ENCODE peak calls at places on chromosome X, in six cellular contexts. W, T, A, H, L and V are unnamed samples.

GRCh38 chrX:154732421-154733071 is 18.3 kb downstream of the GAB3 start:
- DNase-seq in W (peak; percentile 15), T (no peak), A (no peak), H (no peak), L (no peak), V (no peak)

GRCh38 chrX:53249387-53250042 is 24.5 kb upstream of the KDM5C start:
- DNase-seq in W (no peak), T (no peak), A (no peak), H (no peak), L (no peak), V (no peak)

GRCh38 chrX:153190384-153190783 is 11.3 kb downstream of the MAGEA1 start:
- DNase-seq in W (no peak), T (no peak), A (no peak), H (no peak), L (no peak), V (no peak)

GRCh38 chrX:136754641-136755040 is 26.1 kb downstream of the ARHGEF6 start:
- DNase-seq in W (peak; percentile 37), T (peak; percentile 43), A (peak; percentile 27), H (no peak), L (no peak), V (no peak)

GRCh38 chrX:149721778-149722177 is 9.9 kb downstream of the MAGEA11 start:
- DNase-seq in W (no peak), T (no peak), A (no peak), H (no peak), L (no peak), V (no peak)

GRCh38 chrX:151699746-151700145 is 4.5 kb downstream of the PRRG3 start:
- DNase-seq in W (no peak), T (no peak), A (no peak), H (no peak), L (no peak), V (no peak)

GRCh38 chrX:74924449-74925209 is 623 bp downstream of the NEXMIF start:
- DNase-seq in W (peak; percentile 25), T (peak; percentile 63), A (peak; percentile 27), H (no peak), L (no peak), V (peak; percentile 59)

GRCh38 chrX:17738002-17738713 is 865 bp downstream of the SCML1 start:
- DNase-seq in W (peak; percentile 51), T (peak; percentile 37), A (peak; percentile 19), H (peak; percentile 51), L (peak; percentile 18), V (peak; percentile 35)

GRCh38 chrX:14598330-14598729 is 69.0 kb downstream of the GLRA2 start:
- DNase-seq in W (no peak), T (no peak), A (no peak), H (no peak), L (no peak), V (no peak)

GRCh38 chrX:4655743-4656142 is 942.3 kb upstream of the PRKX start:
- DNase-seq in W (no peak), T (no peak), A (no peak), H (peak; percentile 48), L (no peak), V (no peak)

GRCh38 chrX:2345562-2345961 is 155.2 kb downstream of the DHRSX start:
- DNase-seq in W (no peak), T (no peak), A (no peak), H (no peak), L (no peak), V (no peak)

GRCh38 chrX:23784487-23785301 is 1.7 kb downstream of the SAT1 start:
- DNase-seq in W (no peak), T (no peak), A (no peak), H (no peak), L (peak; percentile 86), V (no peak)

GRCh38 chrX:18884916-18885315 is 99.0 kb downstream of the PHKA2 start:
- DNase-seq in W (no peak), T (no peak), A (no peak), H (no peak), L (peak; percentile 7), V (no peak)

GRCh38 chrX:65985922-65986588 is 53.8 kb downstream of the VSIG4 start:
- DNase-seq in W (peak; percentile 41), T (no peak), A (peak; percentile 37), H (peak; percentile 44), L (peak; percentile 68), V (no peak)

GRCh38 chrX:7100022-7100421 is 47.5 kb upstream of the STS start:
- DNase-seq in W (no peak), T (no peak), A (no peak), H (no peak), L (no peak), V (no peak)

GRCh38 chrX:74343970-74344622 is 40.1 kb downstream of the ZCCHC13 start:
- DNase-seq in W (peak; percentile 45), T (peak; percentile 81), A (peak; percentile 26), H (peak; percentile 57), L (peak; percentile 97), V (peak; percentile 67)

GRCh38 chrX:103806862-103807474 is 25.1 kb downstream of the RAB9B start:
- DNase-seq in W (no peak), T (no peak), A (no peak), H (no peak), L (no peak), V (no peak)

GRCh38 chrX:22742174-22742573 is 257.6 kb upstream of the DDX53 start:
- DNase-seq in W (no peak), T (no peak), A (no peak), H (no peak), L (peak; percentile 93), V (no peak)

GRCh38 chrX:153416781-153417180 is 5.5 kb downstream of the ZFP92 start:
- DNase-seq in W (no peak), T (no peak), A (no peak), H (no peak), L (no peak), V (no peak)

GRCh38 chrX:635428-636192 is 5.0 kb downstream of the SHOX start:
- DNase-seq in W (no peak), T (no peak), A (peak; percentile 11), H (peak; percentile 19), L (no peak), V (no peak)

GRCh38 chrX:153818571-153819397 is 11.6 kb downstream of the PDZD4 start:
- DNase-seq in W (peak; percentile 59), T (peak; percentile 64), A (peak; percentile 55), H (no peak), L (no peak), V (peak; percentile 49)

GRCh38 chrX:46912098-46912672 is at the start of gene JADE3:
- DNase-seq in W (peak; percentile 40), T (peak; percentile 84), A (peak; percentile 18), H (peak; percentile 72), L (peak; percentile 63), V (peak; percentile 76)

GRCh38 chrX:45428816-45429215 is 228.1 kb upstream of the DIPK2B start:
- DNase-seq in W (no peak), T (no peak), A (no peak), H (no peak), L (peak; percentile 72), V (no peak)

GRCh38 chrX:30804462-30804861 is 84.6 kb downstream of the TAB3 start:
- DNase-seq in W (no peak), T (no peak), A (no peak), H (no peak), L (no peak), V (no peak)

GRCh38 chrX:13463608-13464007 is 105.8 kb upstream of the EGFL6 start:
- DNase-seq in W (no peak), T (peak; percentile 39), A (no peak), H (no peak), L (peak; percentile 77), V (no peak)

GRCh38 chrX:23792861-23793553 is 10.0 kb downstream of the SAT1 start:
- DNase-seq in W (no peak), T (peak; percentile 86), A (no peak), H (no peak), L (no peak), V (no peak)

GRCh38 chrX:35351212-35351611 is 408.6 kb downstream of the FAM47B start:
- DNase-seq in W (no peak), T (no peak), A (no peak), H (no peak), L (no peak), V (no peak)

GRCh38 chrX:43703211-43703791 is 47.2 kb downstream of the MAOA start:
- DNase-seq in W (no peak), T (no peak), A (no peak), H (no peak), L (peak; percentile 50), V (no peak)

GRCh38 chrX:30577362-30577961 is at the start of gene TASL:
- DNase-seq in W (peak; percentile 16), T (no peak), A (peak; percentile 42), H (no peak), L (no peak), V (no peak)

GRCh38 chrX:56219702-56220101 is 12.5 kb upstream of the KLF8 start:
- DNase-seq in W (no peak), T (no peak), A (no peak), H (no peak), L (peak; percentile 1), V (no peak)